ENCODE peak calls at places on chromosomes 6 and 20, in eight cellular contexts. Z, H, O, U, E, W, A and Y are unnamed samples.

GRCh38 chr20:2751868-2752630 is 48.4 kb downstream of the CPXM1 start:
- DNase-seq in Z (peak; percentile 8), H (peak; percentile 36), O (peak; percentile 60), U (peak; percentile 27), E (peak; percentile 67), W (no peak), A (peak; percentile 37), Y (peak; percentile 21)

GRCh38 chr6:160978141-160978926 is 13.2 kb upstream of the MAP3K4 start:
- DNase-seq in Z (no peak), H (no peak), O (no peak), U (peak; percentile 62), E (no peak), W (no peak), A (no peak), Y (no peak)

GRCh38 chr6:43779864-43780260 is 9.9 kb downstream of the VEGFA start:
- DNase-seq in Z (no peak), H (no peak), O (no peak), U (no peak), E (no peak), W (no peak), A (no peak), Y (no peak)

GRCh38 chr20:55893031-55893430 is 112.3 kb downstream of the CBLN4 start:
- DNase-seq in Z (no peak), H (no peak), O (no peak), U (no peak), E (no peak), W (no peak), A (no peak), Y (no peak)

GRCh38 chr20:11686195-11686594 is 231.5 kb upstream of the BTBD3 start:
- DNase-seq in Z (no peak), H (no peak), O (no peak), U (no peak), E (no peak), W (no peak), A (no peak), Y (no peak)

GRCh38 chr6:52976591-52977035 is 18.5 kb downstream of the GSTA4 start:
- DNase-seq in Z (no peak), H (no peak), O (no peak), U (no peak), E (no peak), W (no peak), A (no peak), Y (no peak)

GRCh38 chr6:78538002-78538401 is 329.3 kb upstream of the IRAK1BP1 start:
- DNase-seq in Z (no peak), H (no peak), O (no peak), U (peak; percentile 52), E (no peak), W (no peak), A (no peak), Y (no peak)

GRCh38 chr20:58622671-58623578 is 28.2 kb upstream of the STX16 start:
- DNase-seq in Z (no peak), H (no peak), O (no peak), U (no peak), E (no peak), W (no peak), A (no peak), Y (no peak)

GRCh38 chr20:37202267-37202943 is 23.1 kb upstream of the MROH8 start:
- DNase-seq in Z (no peak), H (peak; percentile 13), O (peak; percentile 65), U (peak; percentile 96), E (peak; percentile 24), W (no peak), A (no peak), Y (peak; percentile 26)

GRCh38 chr6:110083875-110084585 is 95.4 kb downstream of the WASF1 start:
- DNase-seq in Z (no peak), H (no peak), O (no peak), U (no peak), E (no peak), W (no peak), A (no peak), Y (no peak)

GRCh38 chr6:113313841-113314240 is 543.3 kb upstream of the MARCKS start:
- DNase-seq in Z (no peak), H (no peak), O (no peak), U (no peak), E (no peak), W (no peak), A (no peak), Y (no peak)

GRCh38 chr20:2845607-2846006 is 5.1 kb downstream of the VPS16 start:
- DNase-seq in Z (no peak), H (no peak), O (no peak), U (no peak), E (no peak), W (no peak), A (no peak), Y (no peak)

GRCh38 chr6:32883789-32884188 is 29.8 kb downstream of the PSMB9 start:
- DNase-seq in Z (no peak), H (no peak), O (peak; percentile 17), U (peak; percentile 53), E (no peak), W (no peak), A (no peak), Y (no peak)

GRCh38 chr20:14203657-14204056 is 133.8 kb downstream of the FLRT3 start:
- DNase-seq in Z (no peak), H (no peak), O (no peak), U (no peak), E (no peak), W (no peak), A (no peak), Y (no peak)

GRCh38 chr6:157990321-157991066 is 8.8 kb downstream of the SYNJ2 start:
- DNase-seq in Z (no peak), H (no peak), O (no peak), U (no peak), E (peak; percentile 50), W (no peak), A (no peak), Y (peak; percentile 11)

GRCh38 chr20:58976095-58976730 is 4.8 kb upstream of the NELFCD start:
- DNase-seq in Z (no peak), H (no peak), O (no peak), U (no peak), E (no peak), W (no peak), A (no peak), Y (no peak)

GRCh38 chr6:75986935-75987334 is 85.5 kb downstream of the IMPG1 start:
- DNase-seq in Z (no peak), H (no peak), O (peak; percentile 29), U (no peak), E (no peak), W (no peak), A (no peak), Y (no peak)

GRCh38 chr20:57040924-57041323 is 225.5 kb downstream of the BMP7 start:
- DNase-seq in Z (no peak), H (no peak), O (no peak), U (peak; percentile 74), E (no peak), W (peak; percentile 74), A (no peak), Y (no peak)

GRCh38 chr6:157059781-157060180 is 263.5 kb downstream of the TMEM242 start:
- DNase-seq in Z (no peak), H (no peak), O (no peak), U (no peak), E (no peak), W (no peak), A (no peak), Y (no peak)

GRCh38 chr6:51618563-51618962 is 468.9 kb downstream of the PKHD1 start:
- DNase-seq in Z (no peak), H (no peak), O (peak; percentile 16), U (no peak), E (no peak), W (no peak), A (no peak), Y (no peak)

GRCh38 chr20:1848378-1848777 is 46.8 kb upstream of the SIRPA start:
- DNase-seq in Z (no peak), H (no peak), O (no peak), U (no peak), E (no peak), W (no peak), A (no peak), Y (no peak)

GRCh38 chr6:72579865-72580264 is 42.0 kb upstream of the KCNQ5 start:
- DNase-seq in Z (no peak), H (no peak), O (no peak), U (no peak), E (no peak), W (no peak), A (no peak), Y (no peak)

GRCh38 chr6:143368426-143368825 is 82.1 kb downstream of the ADAT2 start:
- DNase-seq in Z (no peak), H (no peak), O (no peak), U (peak; percentile 49), E (no peak), W (no peak), A (no peak), Y (no peak)

GRCh38 chr20:49267327-49267726 is 10.5 kb downstream of the ZNFX1 start:
- DNase-seq in Z (no peak), H (no peak), O (no peak), U (no peak), E (no peak), W (no peak), A (no peak), Y (no peak)

GRCh38 chr6:35300848-35301247 is 3.2 kb downstream of the DEF6 start:
- DNase-seq in Z (no peak), H (no peak), O (no peak), U (no peak), E (peak; percentile 39), W (no peak), A (no peak), Y (peak; percentile 38)